ENCODE peak calls at places on chromosome 1, in four cellular contexts. H is HCEC 1CT; L is hepatic stellate cell; P is activated CD8-positive, alpha-beta T cell treated with anti-CD3 and anti-CD28 coated beads for 36 hours. F is an unnamed sample.

GRCh38 chr1:21865943-21866628 is 54.0 kb downstream of the LDLRAD2 start:
- DNase-seq in P (peak; percentile 20), L (no peak), H (no peak), F (no peak)

GRCh38 chr1:248670003-248670402 is 14.7 kb upstream of the OR2T27 start:
- DNase-seq in L (no peak), P (no peak), H (no peak), F (no peak)

GRCh38 chr1:77126309-77126708 is 92.9 kb downstream of the PIGK start:
- DNase-seq in P (peak; percentile 39), H (peak; percentile 71), L (peak; percentile 15), F (peak; percentile 36)

GRCh38 chr1:109371271-109371739 is 26.4 kb downstream of the SORT1 start:
- DNase-seq in L (peak; percentile 48), H (peak; percentile 85), P (peak; percentile 27), F (peak; percentile 22)

GRCh38 chr1:167216809-167217208 is 3.9 kb upstream of the POU2F1 start:
- DNase-seq in H (no peak), P (no peak), L (no peak), F (no peak)

GRCh38 chr1:93597697-93598096 is 83.9 kb downstream of the BCAR3 start:
- DNase-seq in P (no peak), H (no peak), L (no peak), F (no peak)

GRCh38 chr1:8161546-8162110 is 135.5 kb upstream of the ERRFI1 start:
- DNase-seq in L (no peak), P (no peak), H (no peak), F (no peak)

GRCh38 chr1:208841396-208841795 is 597.2 kb upstream of the PLXNA2 start:
- DNase-seq in P (no peak), H (no peak), L (no peak), F (no peak)